ENCODE peak calls at places on chromosomes 4 and X, in four cellular contexts. F, A, M and U are unnamed samples.

GRCh38 chr4:108466936-108467902 is 153.2 kb upstream of the RPL34 start:
- DNase-seq in F (peak; percentile 73), A (no peak), M (peak; percentile 50), U (no peak)

GRCh38 chr4:127967141-127967775 is 2.1 kb downstream of the ABHD18 start:
- DNase-seq in F (no peak), A (no peak), M (no peak), U (no peak)

GRCh38 chrX:54540289-54540688 is 10.3 kb downstream of the GNL3L start:
- DNase-seq in F (peak; percentile 20), A (peak; percentile 14), M (peak; percentile 49), U (peak; percentile 10)

GRCh38 chrX:104863466-104863865 is 297.5 kb downstream of the IL1RAPL2 start:
- DNase-seq in F (no peak), A (no peak), M (no peak), U (no peak)

GRCh38 chr4:73021634-73022033 is 47.9 kb downstream of the COX18 start:
- DNase-seq in F (no peak), A (no peak), M (peak; percentile 53), U (peak; percentile 72)

GRCh38 chr4:532588-533317 is 33.7 kb downstream of the PIGG start:
- DNase-seq in F (no peak), A (no peak), M (no peak), U (no peak)

GRCh38 chr4:118842055-118842454 is 6.1 kb upstream of the SEC24D start:
- DNase-seq in F (no peak), A (no peak), M (peak; percentile 24), U (peak; percentile 53)

GRCh38 chrX:48474581-48474980 is 1.4 kb upstream of the FTSJ1 start:
- DNase-seq in F (no peak), A (no peak), M (no peak), U (no peak)

GRCh38 chr4:10333942-10334341 is 123.3 kb downstream of the ZNF518B start:
- DNase-seq in F (no peak), A (no peak), M (no peak), U (no peak)

GRCh38 chr4:175616287-175616686 is 195.8 kb downstream of the GPM6A start:
- DNase-seq in F (no peak), A (no peak), M (no peak), U (no peak)

GRCh38 chr4:149993030-149993429 is 85.2 kb upstream of the DCLK2 start:
- DNase-seq in F (no peak), A (no peak), M (no peak), U (no peak)

GRCh38 chr4:182804131-182804530 is 113.1 kb downstream of the DCTD start:
- DNase-seq in F (no peak), A (no peak), M (no peak), U (no peak)

GRCh38 chr4:77072195-77072753 is 3.5 kb downstream of the CCNI start:
- DNase-seq in F (no peak), A (no peak), M (no peak), U (no peak)

GRCh38 chr4:54902261-54902660 is 223.1 kb downstream of the KDR start:
- DNase-seq in F (no peak), A (no peak), M (no peak), U (no peak)

GRCh38 chr4:18021470-18021719 is 160 bp downstream of the LCORL start:
- DNase-seq in F (no peak), A (no peak), M (no peak), U (no peak)